ENCODE peak calls at places on chromosome 21, in ten cellular contexts. L is coronary artery; P is astrocyte; A is NCI-H1694; J is hippocampal formation; H is pancreas; R is mucosa of descending colon; G is central memory CD8-positive, alpha-beta T cell; E is GM23338; I is stimulated activated CD8-positive, alpha-beta memory T cell treated with anti-CD3 and anti-CD28 coated beads, Interleukin-15, amount 100 ng/mL, for 48 hours. S is an unnamed sample.

GRCh38 chr21:45908536-45909237 is 72.9 kb upstream of the COL6A1 start:
- DNase-seq in L (no peak), P (no peak), A (no peak), J (no peak), H (no peak), R (no peak), G (no peak), E (no peak), I (no peak), S (no peak)

GRCh38 chr21:16070207-16070651 is 340.4 kb downstream of the USP25 start:
- DNase-seq in L (no peak), P (peak), A (no peak), J (peak), H (no peak), R (no peak), G (no peak), E (no peak), I (no peak), S (no peak)

GRCh38 chr21:45102391-45102932 is 28.1 kb downstream of the ADARB1 start:
- DNase-seq in L (no peak), P (no peak), A (no peak), J (no peak), H (no peak), R (peak), G (no peak), E (peak), I (no peak), S (no peak)

GRCh38 chr21:39647476-39647875 is 34.7 kb downstream of the B3GALT5 start:
- DNase-seq in L (peak), P (peak), A (no peak), J (no peak), H (no peak), R (no peak), G (no peak), E (no peak), I (no peak), S (no peak)

GRCh38 chr21:45048968-45049367 is 25.4 kb upstream of the ADARB1 start:
- DNase-seq in L (no peak), P (no peak), A (no peak), J (no peak), H (no peak), R (no peak), G (no peak), E (no peak), I (no peak), S (no peak)

GRCh38 chr21:40516336-40516735 is 330.6 kb downstream of the DSCAM start:
- DNase-seq in L (no peak), P (no peak), A (no peak), J (no peak), H (no peak), R (peak), G (no peak), E (peak), I (no peak), S (no peak)

GRCh38 chr21:31654340-31654739 is 5.2 kb upstream of the SOD1 start:
- DNase-seq in L (no peak), P (no peak), A (no peak), J (no peak), H (no peak), R (no peak), G (no peak), E (peak), I (no peak), S (no peak)

GRCh38 chr21:36499578-36500471 is 19.9 kb upstream of the CLDN14 start:
- DNase-seq in L (no peak), P (peak), A (no peak), J (no peak), H (peak), R (peak), G (no peak), E (no peak), I (no peak), S (no peak)

GRCh38 chr21:43311303-43311817 is 115.6 kb downstream of the SIK1 start:
- DNase-seq in L (no peak), P (no peak), A (no peak), J (no peak), H (peak), R (peak), G (no peak), E (no peak), I (no peak), S (no peak)

GRCh38 chr21:46226146-46226545 is 2.4 kb downstream of the LSS start:
- DNase-seq in L (no peak), P (no peak), A (no peak), J (no peak), H (no peak), R (no peak), G (no peak), E (no peak), I (no peak), S (no peak)

GRCh38 chr21:42133131-42133530 is 62.0 kb downstream of the UMODL1 start:
- DNase-seq in L (no peak), P (no peak), A (no peak), J (no peak), H (no peak), R (no peak), G (no peak), E (no peak), I (no peak), S (no peak)

GRCh38 chr21:44987886-44988606 is 48.2 kb downstream of the SLX9 start:
- DNase-seq in L (no peak), P (no peak), A (no peak), J (no peak), H (no peak), R (no peak), G (no peak), E (no peak), I (no peak), S (no peak)

GRCh38 chr21:36141513-36141925 is 6.6 kb downstream of the CBR3 start:
- DNase-seq in L (no peak), P (peak), A (peak), J (peak), H (peak), R (peak), G (peak), E (peak), I (peak), S (peak)

GRCh38 chr21:44461005-44461404 is 5.7 kb downstream of the LRRC3 start:
- DNase-seq in L (no peak), P (no peak), A (no peak), J (no peak), H (no peak), R (no peak), G (no peak), E (no peak), I (no peak), S (no peak)

GRCh38 chr21:46420241-46421190 is 38.2 kb upstream of the DIP2A start:
- DNase-seq in L (no peak), P (no peak), A (no peak), J (no peak), H (no peak), R (no peak), G (no peak), E (no peak), I (no peak), S (no peak)

GRCh38 chr21:37370152-37371040 is 3.8 kb downstream of the DYRK1A start:
- DNase-seq in L (no peak), P (peak), A (no peak), J (no peak), H (no peak), R (no peak), G (no peak), E (no peak), I (no peak), S (no peak)

GRCh38 chr21:34670220-34670961 is 1.6 kb downstream of the CLIC6 start:
- DNase-seq in L (no peak), P (no peak), A (no peak), J (no peak), H (peak), R (no peak), G (no peak), E (peak), I (no peak), S (no peak)

GRCh38 chr21:37367301-37367757 is 756 bp downstream of the DYRK1A start:
- DNase-seq in L (no peak), P (no peak), A (no peak), J (no peak), H (peak), R (no peak), G (no peak), E (no peak), I (no peak), S (peak)

GRCh38 chr21:15204140-15204774 is 139.5 kb upstream of the NRIP1 start:
- DNase-seq in L (no peak), P (no peak), A (no peak), J (no peak), H (no peak), R (no peak), G (no peak), E (no peak), I (no peak), S (no peak)

GRCh38 chr21:15295875-15296274 is 231.1 kb upstream of the NRIP1 start:
- DNase-seq in L (no peak), P (no peak), A (no peak), J (no peak), H (no peak), R (no peak), G (no peak), E (no peak), I (no peak), S (no peak)

GRCh38 chr21:34204481-34205439 is 131.4 kb downstream of the MRPS6 start:
- DNase-seq in L (peak), P (no peak), A (peak), J (no peak), H (no peak), R (no peak), G (no peak), E (no peak), I (no peak), S (no peak)

GRCh38 chr21:41871302-41872030 is 7.7 kb downstream of the PRDM15 start:
- DNase-seq in L (no peak), P (no peak), A (no peak), J (no peak), H (no peak), R (no peak), G (no peak), E (no peak), I (no peak), S (no peak)

GRCh38 chr21:44057960-44058651 is 46.0 kb downstream of the TRAPPC10 start:
- DNase-seq in L (peak), P (peak), A (no peak), J (no peak), H (no peak), R (no peak), G (no peak), E (no peak), I (peak), S (peak)

GRCh38 chr21:28580585-28580984 is 412.1 kb downstream of the LTN1 start:
- DNase-seq in L (no peak), P (no peak), A (no peak), J (no peak), H (no peak), R (no peak), G (no peak), E (peak), I (no peak), S (no peak)